ENCODE peak calls at places on chromosome 4, in six cellular contexts. One of them, this sample, is unnamed.

GRCh38 chr4:53717064-53717549 is 125.8 kb upstream of the LNX1 start:
- DNase-seq in caudate nucleus: no peak
- DNase-seq in CD8-positive, alpha-beta T cell: no peak
- DNase-seq in AG08395: no peak
- DNase-seq in HS-5: no peak
- DNase-seq in brain microvascular endothelial cell: peak
- DNase-seq in this sample: no peak

GRCh38 chr4:6019316-6020263 is 1.4 kb upstream of the C4orf50 start:
- DNase-seq in caudate nucleus: peak
- DNase-seq in CD8-positive, alpha-beta T cell: peak
- DNase-seq in AG08395: peak
- DNase-seq in HS-5: peak
- DNase-seq in brain microvascular endothelial cell: peak
- DNase-seq in this sample: no peak

GRCh38 chr4:155878611-155879010 is 12.5 kb upstream of the ASIC5 start:
- DNase-seq in caudate nucleus: no peak
- DNase-seq in CD8-positive, alpha-beta T cell: no peak
- DNase-seq in AG08395: no peak
- DNase-seq in HS-5: no peak
- DNase-seq in brain microvascular endothelial cell: no peak
- DNase-seq in this sample: no peak

GRCh38 chr4:126890994-126891393 is 741.8 kb upstream of the INTU start:
- DNase-seq in caudate nucleus: no peak
- DNase-seq in CD8-positive, alpha-beta T cell: no peak
- DNase-seq in AG08395: no peak
- DNase-seq in HS-5: no peak
- DNase-seq in brain microvascular endothelial cell: peak
- DNase-seq in this sample: no peak

GRCh38 chr4:140609548-140610425 is 41.0 kb upstream of the UCP1 start:
- DNase-seq in caudate nucleus: no peak
- DNase-seq in CD8-positive, alpha-beta T cell: no peak
- DNase-seq in AG08395: peak
- DNase-seq in HS-5: peak
- DNase-seq in brain microvascular endothelial cell: peak
- DNase-seq in this sample: no peak

GRCh38 chr4:107800058-107800457 is 24.7 kb upstream of the SGMS2 start:
- DNase-seq in caudate nucleus: no peak
- DNase-seq in CD8-positive, alpha-beta T cell: no peak
- DNase-seq in AG08395: no peak
- DNase-seq in HS-5: no peak
- DNase-seq in brain microvascular endothelial cell: no peak
- DNase-seq in this sample: no peak

GRCh38 chr4:168019019-168019651 is 73.2 kb upstream of the ANXA10 start:
- DNase-seq in caudate nucleus: no peak
- DNase-seq in CD8-positive, alpha-beta T cell: no peak
- DNase-seq in AG08395: no peak
- DNase-seq in HS-5: peak
- DNase-seq in brain microvascular endothelial cell: peak
- DNase-seq in this sample: no peak

GRCh38 chr4:81724925-81725329 is 253.2 kb upstream of the RASGEF1B start:
- DNase-seq in caudate nucleus: peak
- DNase-seq in CD8-positive, alpha-beta T cell: peak
- DNase-seq in AG08395: no peak
- DNase-seq in HS-5: no peak
- DNase-seq in brain microvascular endothelial cell: peak
- DNase-seq in this sample: peak

This sample was measured in left ventricle myocardium inferior.